ENCODE peak calls at places on chromosomes 11 and 22, in six cellular contexts. H is activated CD4-positive, alpha-beta T cell treated with anti-CD3 and anti-CD28 coated beads for 24 hours; W is anterior cingulate cortex; G is MCF 10A; U is HuH-7; Q is neural crest cell. D is an unnamed sample.

GRCh38 chr22:46076651-46077339 is 73.5 kb upstream of the PPARA start:
- DNase-seq in H (no peak), W (no peak), G (peak), U (no peak), Q (no peak), D (no peak)

GRCh38 chr11:20156876-20157613 is 3.2 kb downstream of the DBX1 start:
- DNase-seq in H (no peak), W (no peak), G (no peak), U (no peak), Q (no peak), D (no peak)

GRCh38 chr11:121482231-121483129 is 29.7 kb upstream of the SORL1-AS1 start:
- DNase-seq in H (no peak), W (peak), G (no peak), U (no peak), Q (no peak), D (no peak)

GRCh38 chr22:22886546-22886945 is 1.1 kb upstream of the IGLL5 start:
- DNase-seq in H (no peak), W (no peak), G (no peak), U (no peak), Q (no peak), D (no peak)

GRCh38 chr22:50169774-50170341 is 673 bp upstream of the PANX2 start:
- DNase-seq in H (peak), W (no peak), G (no peak), U (peak), Q (no peak), D (no peak)

GRCh38 chr11:64258946-64259532 is 7.7 kb downstream of the PLCB3 start:
- DNase-seq in H (no peak), W (no peak), G (no peak), U (no peak), Q (no peak), D (no peak)

GRCh38 chr22:38230108-38230825 is 28.5 kb downstream of the MAFF start:
- DNase-seq in H (peak), W (peak), G (peak), U (peak), Q (no peak), D (no peak)

GRCh38 chr11:134555510-134555909 is 143.5 kb upstream of the B3GAT1 start:
- DNase-seq in H (no peak), W (no peak), G (no peak), U (no peak), Q (no peak), D (no peak)

GRCh38 chr11:114448749-114449484 is 9.7 kb downstream of the REXO2 start:
- DNase-seq in H (no peak), W (no peak), G (peak), U (no peak), Q (no peak), D (no peak)

GRCh38 chr11:69075421-69076128 is 26.8 kb downstream of the TPCN2 start:
- DNase-seq in H (no peak), W (peak), G (peak), U (no peak), Q (no peak), D (peak)

GRCh38 chr11:73262851-73263495 is 9.2 kb upstream of the P2RY6 start:
- DNase-seq in H (no peak), W (no peak), G (peak), U (no peak), Q (no peak), D (no peak)

GRCh38 chr11:120212259-120212888 is 1.5 kb downstream of the OAF start:
- DNase-seq in H (no peak), W (no peak), G (no peak), U (no peak), Q (no peak), D (no peak)

GRCh38 chr11:7536102-7536501 is 22.3 kb downstream of the PPFIBP2 start:
- DNase-seq in H (no peak), W (no peak), G (no peak), U (peak), Q (no peak), D (no peak)

GRCh38 chr11:75230621-75231020 is 10.0 kb upstream of the TPBGL start:
- DNase-seq in H (no peak), W (no peak), G (no peak), U (no peak), Q (no peak), D (no peak)

GRCh38 chr22:44020981-44021380 is 3.1 kb upstream of the PARVB start:
- DNase-seq in H (no peak), W (no peak), G (no peak), U (no peak), Q (no peak), D (no peak)

GRCh38 chr11:69801513-69802335 is 17.5 kb downstream of the FGF3 start:
- DNase-seq in H (peak), W (no peak), G (peak), U (peak), Q (peak), D (no peak)

GRCh38 chr11:66068923-66069714 is 953 bp upstream of the PACS1 start:
- DNase-seq in H (no peak), W (no peak), G (peak), U (no peak), Q (no peak), D (no peak)

GRCh38 chr22:21012446-21013407 is 2.2 kb upstream of the P2RX6 start:
- DNase-seq in H (no peak), W (no peak), G (no peak), U (no peak), Q (no peak), D (no peak)

GRCh38 chr11:124717786-124718634 is 21.7 kb upstream of the NRGN start:
- DNase-seq in H (no peak), W (no peak), G (peak), U (no peak), Q (no peak), D (peak)

GRCh38 chr11:95567685-95568084 is 221.9 kb downstream of the FAM76B start:
- DNase-seq in H (no peak), W (no peak), G (no peak), U (no peak), Q (no peak), D (no peak)

GRCh38 chr22:36467042-36467810 is 14.2 kb downstream of the TXN2 start:
- DNase-seq in H (no peak), W (no peak), G (no peak), U (no peak), Q (no peak), D (peak)

GRCh38 chr11:7635137-7635536 is 38.2 kb downstream of the CYB5R2 start:
- DNase-seq in H (no peak), W (peak), G (no peak), U (no peak), Q (no peak), D (no peak)

GRCh38 chr11:62390237-62390636 is 28.6 kb upstream of the SCGB1A1 start:
- DNase-seq in H (no peak), W (no peak), G (no peak), U (no peak), Q (no peak), D (no peak)

GRCh38 chr11:99937330-99937729 is 749.8 kb upstream of the ARHGAP42 start:
- DNase-seq in H (no peak), W (no peak), G (no peak), U (no peak), Q (no peak), D (no peak)

GRCh38 chr11:13338437-13339069 is 61.0 kb downstream of the BMAL1 start:
- DNase-seq in H (no peak), W (no peak), G (peak), U (no peak), Q (no peak), D (no peak)

GRCh38 chr11:125452125-125452470 is 44.0 kb downstream of the FEZ1 start:
- DNase-seq in H (no peak), W (no peak), G (no peak), U (no peak), Q (no peak), D (no peak)